ENCODE peak calls at places on chromosomes 16 and 17, in ten cellular contexts. A is MM.1S, Z is gastrocnemius medialis, P is IMR-90, L is lung, M is lower lobe of right lung, B is mammary epithelial cell, C is PC-9, S is upper lobe of left lung, F is keratinocyte. Q is an unnamed sample.
A peak's percentile ranks its signal among the peaks of the same experiment; 100 is the strongest.

GRCh38 chr17:80372922-80373570 is 41.9 kb upstream of the ENDOV start:
- DNase-seq in P (no peak), M (no peak), A (no peak), L (no peak), Z (no peak), F (no peak), C (no peak), B (no peak), S (peak; percentile 53), Q (peak; percentile 39)

GRCh38 chr16:80369559-80369958 is 171.2 kb upstream of the DYNLRB2 start:
- DNase-seq in P (peak; percentile 60), A (peak; percentile 43), F (no peak), C (no peak), L (no peak), B (peak; percentile 39), S (no peak), M (no peak), Z (no peak), Q (no peak)

GRCh38 chr16:24626251-24626650 is 86.9 kb downstream of the RBBP6 start:
- DNase-seq in M (no peak), Z (no peak), B (peak; percentile 37), P (peak; percentile 67), L (no peak), F (no peak), C (peak; percentile 71), A (no peak), S (no peak), Q (no peak)

GRCh38 chr16:53282975-53283946 is 151.0 kb upstream of the RBL2 start:
- DNase-seq in M (no peak), A (peak; percentile 33), F (no peak), B (peak; percentile 38), P (peak; percentile 49), C (peak; percentile 53), Z (no peak), S (no peak), L (no peak), Q (no peak)

GRCh38 chr17:879546-879945 is 97.4 kb downstream of the MRM3 start:
- DNase-seq in S (no peak), A (peak; percentile 58), B (peak; percentile 91), P (peak; percentile 48), F (peak; percentile 95), C (peak; percentile 65), M (peak; percentile 88), Z (peak; percentile 79), L (peak; percentile 88), Q (peak; percentile 70)

GRCh38 chr17:67959510-67959909 is 36.8 kb downstream of the C17orf58 start:
- DNase-seq in B (no peak), M (no peak), Z (no peak), P (no peak), S (no peak), F (no peak), A (no peak), C (no peak), L (no peak), Q (no peak)

GRCh38 chr17:66221343-66221742 is 7.9 kb downstream of the APOH start:
- DNase-seq in F (no peak), B (no peak), A (no peak), C (no peak), M (no peak), Z (no peak), S (no peak), P (no peak), L (no peak), Q (no peak)

GRCh38 chr17:3722716-3723115 is 987 bp upstream of the HASPIN start:
- DNase-seq in B (no peak), F (no peak), L (no peak), S (no peak), A (no peak), C (no peak), M (no peak), P (peak; percentile 12), Z (no peak), Q (no peak)

GRCh38 chr16:10923650-10924214 is 18.5 kb downstream of the DEXI start:
- DNase-seq in C (no peak), L (no peak), A (no peak), S (peak; percentile 77), Z (peak; percentile 97), M (no peak), B (no peak), P (no peak), F (no peak), Q (peak; percentile 71)

GRCh38 chr16:84574191-84574590 is 43.7 kb downstream of the COTL1 start:
- DNase-seq in L (no peak), M (no peak), A (no peak), P (no peak), B (no peak), C (no peak), S (peak; percentile 32), Z (no peak), F (no peak), Q (no peak)

GRCh38 chr17:20028436-20028835 is 19.3 kb downstream of the SPECC1 start:
- DNase-seq in L (no peak), P (no peak), S (no peak), Z (no peak), A (no peak), B (no peak), M (no peak), F (no peak), C (peak; percentile 48), Q (no peak)

GRCh38 chr16:89184685-89185061 is 13.1 kb downstream of the CDH15 start:
- DNase-seq in L (no peak), C (no peak), M (no peak), F (no peak), B (no peak), S (no peak), P (no peak), Z (no peak), A (no peak), Q (no peak)

DNA sequence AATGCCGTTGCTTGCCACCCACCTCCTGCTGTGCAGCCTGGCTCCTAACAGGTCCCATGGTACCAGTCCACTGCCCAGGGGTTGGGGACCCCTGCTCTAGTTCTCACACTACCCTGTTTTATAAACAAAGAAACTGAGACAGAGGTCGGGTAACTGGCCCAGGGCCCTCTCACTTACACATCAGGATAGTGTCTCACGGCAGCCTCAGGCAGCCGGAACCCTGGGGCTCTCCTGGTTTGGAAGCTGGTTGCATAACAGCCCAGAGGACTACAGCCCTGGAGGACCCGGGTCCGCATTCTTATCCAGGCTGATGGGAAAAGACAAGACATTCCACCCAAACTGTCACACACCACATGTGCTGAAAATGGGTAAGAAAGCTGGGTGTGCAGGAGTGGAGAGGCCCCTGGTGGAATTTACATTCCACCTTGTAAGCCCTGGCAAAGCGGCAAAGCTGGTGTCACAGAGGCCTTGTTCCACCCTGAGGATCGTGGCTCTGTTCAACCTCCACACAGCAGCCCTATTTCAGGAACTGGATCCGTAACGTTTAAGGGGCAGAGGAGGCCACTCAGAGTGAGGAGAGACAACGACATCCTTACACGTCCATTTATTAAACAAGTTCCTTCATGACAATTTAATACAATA is 9.8 kb downstream of the CMTM3 start:
- DNase-seq in M (no peak), F (no peak), S (no peak), B (no peak), A (no peak), L (no peak), C (no peak), Z (no peak), P (no peak), Q (no peak)
- H3K36me3 ChIP-seq in M (peaks cover 62% of the 10 kb centered on the region), F (peaks cover 22% of the 10 kb centered on the region), S (peaks cover 10% of the 10 kb centered on the region), B (peaks cover 7% of the 10 kb centered on the region), A (no peaks in the 10 kb centered on the region), L (peaks cover 6% of the 10 kb centered on the region), C (peaks cover 8% of the 10 kb centered on the region), Z (no peaks in the 10 kb centered on the region), P (peaks cover 46% of the 10 kb centered on the region), Q (no peaks in the 10 kb centered on the region)

DNA sequence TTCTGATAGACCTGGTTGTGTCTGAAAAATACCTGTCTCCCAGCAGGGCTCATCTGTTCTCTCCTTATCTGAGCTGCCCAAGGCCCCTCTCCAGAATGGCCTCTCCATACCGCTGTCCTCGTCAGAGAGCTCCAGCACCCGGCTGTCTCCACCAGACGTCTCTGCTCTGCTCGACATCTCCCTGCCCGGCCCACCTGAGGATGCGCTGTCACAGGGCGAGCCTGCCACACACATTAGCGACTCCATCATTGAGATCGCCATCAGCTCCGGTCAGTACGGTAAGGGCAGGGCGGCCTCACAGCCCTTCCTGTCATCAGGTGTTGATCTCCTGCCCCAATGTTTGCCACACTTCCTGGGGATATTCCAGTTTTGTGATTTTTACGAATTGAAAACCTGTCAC is 10.2 kb upstream of the JPT2 start:
- DNase-seq in Z (no peak), C (no peak), P (no peak), F (no peak), A (no peak), S (no peak), M (no peak), L (no peak), B (no peak), Q (no peak)
- H3K36me3 ChIP-seq in Z (peaks cover 98% of the 10 kb centered on the region), C (peaks cover 17% of the 10 kb centered on the region), P (peaks cover 87% of the 10 kb centered on the region), F (peaks cover 50% of the 10 kb centered on the region), A (no peaks in the 10 kb centered on the region), S (peaks cover 79% of the 10 kb centered on the region), M (peaks cover 98% of the 10 kb centered on the region), L (peaks cover 26% of the 10 kb centered on the region), B (peaks cover 24% of the 10 kb centered on the region), Q (no peaks in the 10 kb centered on the region)

GRCh38 chr17:76733618-76733957 is 3.5 kb downstream of the SRSF2 start:
- DNase-seq in F (no peak), L (no peak), Z (no peak), B (no peak), C (no peak), M (no peak), P (no peak), S (no peak), A (no peak), Q (no peak)
- H3K36me3 ChIP-seq in F (peaks cover 40% of the 10 kb centered on the region), L (peaks cover 6% of the 10 kb centered on the region), Z (peaks cover 46% of the 10 kb centered on the region), B (peaks cover 34% of the 10 kb centered on the region), C (peaks cover 36% of the 10 kb centered on the region), M (peaks cover 72% of the 10 kb centered on the region), P (peaks cover 26% of the 10 kb centered on the region), S (peaks cover 13% of the 10 kb centered on the region), A (peaks cover 33% of the 10 kb centered on the region), Q (no peaks in the 10 kb centered on the region)

GRCh38 chr16:56836410-56836834 is 28.6 kb upstream of the SLC12A3 start:
- DNase-seq in B (no peak), C (no peak), M (no peak), P (no peak), A (no peak), Z (no peak), F (no peak), L (no peak), S (no peak), Q (no peak)
- H3K36me3 ChIP-seq in B (peaks cover 32% of the 10 kb centered on the region), C (peaks cover 27% of the 10 kb centered on the region), M (peaks cover 85% of the 10 kb centered on the region), P (peaks cover 35% of the 10 kb centered on the region), A (peaks cover 4% of the 10 kb centered on the region), Z (peaks cover 63% of the 10 kb centered on the region), F (peaks cover 54% of the 10 kb centered on the region), L (peaks cover 24% of the 10 kb centered on the region), S (peaks cover 3% of the 10 kb centered on the region), Q (no peaks in the 10 kb centered on the region)